ENCODE peak calls at places on chromosome 14, in four cellular contexts. One of them, this sample, is unnamed.
A peak's percentile ranks its signal among the peaks of the same experiment; 100 is the strongest.

GRCh38 chr14:53151867-53152626 is 1.1 kb downstream of the DDHD1 start:
- DNase-seq in fibroblast of mammary gland: peak; percentile 46
- DNase-seq in activated effector memory CD4-positive, alpha-beta T cell treated with anti-CD3 and anti-CD28 coated beads, Interleukin-2, amount 50 U/mL, for 16 hours: peak; percentile 89
- DNase-seq in stimulated activated CD4-positive, alpha-beta T cell treated with anti-CD3 and anti-CD28 coated beads, TNF-alpha, amount 100 ng/mL, for 48 hours: peak; percentile 61
- DNase-seq in this sample: no peak

GRCh38 chr14:67837011-67837624 is 17.5 kb downstream of the RAD51B start:
- DNase-seq in activated effector memory CD4-positive, alpha-beta T cell treated with anti-CD3 and anti-CD28 coated beads, Interleukin-2, amount 50 U/mL, for 16 hours: peak; percentile 77
- DNase-seq in fibroblast of mammary gland: peak; percentile 87
- DNase-seq in stimulated activated CD4-positive, alpha-beta T cell treated with anti-CD3 and anti-CD28 coated beads, TNF-alpha, amount 100 ng/mL, for 48 hours: no peak
- DNase-seq in this sample: no peak

GRCh38 chr14:95331708-95332408 is 12.2 kb upstream of the CLMN start:
- DNase-seq in stimulated activated CD4-positive, alpha-beta T cell treated with anti-CD3 and anti-CD28 coated beads, TNF-alpha, amount 100 ng/mL, for 48 hours: no peak
- DNase-seq in fibroblast of mammary gland: no peak
- DNase-seq in activated effector memory CD4-positive, alpha-beta T cell treated with anti-CD3 and anti-CD28 coated beads, Interleukin-2, amount 50 U/mL, for 16 hours: peak; percentile 28
- DNase-seq in this sample: peak; percentile 53

GRCh38 chr14:45251912-45252311 is 1.1 kb downstream of the MIS18BP1 start:
- DNase-seq in activated effector memory CD4-positive, alpha-beta T cell treated with anti-CD3 and anti-CD28 coated beads, Interleukin-2, amount 50 U/mL, for 16 hours: no peak
- DNase-seq in stimulated activated CD4-positive, alpha-beta T cell treated with anti-CD3 and anti-CD28 coated beads, TNF-alpha, amount 100 ng/mL, for 48 hours: no peak
- DNase-seq in fibroblast of mammary gland: peak; percentile 41
- DNase-seq in this sample: no peak

GRCh38 chr14:75310295-75311059 is 31.8 kb downstream of the FOS start:
- DNase-seq in activated effector memory CD4-positive, alpha-beta T cell treated with anti-CD3 and anti-CD28 coated beads, Interleukin-2, amount 50 U/mL, for 16 hours: no peak
- DNase-seq in fibroblast of mammary gland: peak; percentile 90
- DNase-seq in stimulated activated CD4-positive, alpha-beta T cell treated with anti-CD3 and anti-CD28 coated beads, TNF-alpha, amount 100 ng/mL, for 48 hours: no peak
- DNase-seq in this sample: peak; percentile 96

GRCh38 chr14:99706121-99706900 is 22.2 kb downstream of the CYP46A1 start:
- DNase-seq in stimulated activated CD4-positive, alpha-beta T cell treated with anti-CD3 and anti-CD28 coated beads, TNF-alpha, amount 100 ng/mL, for 48 hours: no peak
- DNase-seq in activated effector memory CD4-positive, alpha-beta T cell treated with anti-CD3 and anti-CD28 coated beads, Interleukin-2, amount 50 U/mL, for 16 hours: peak; percentile 53
- DNase-seq in fibroblast of mammary gland: no peak
- DNase-seq in this sample: peak; percentile 53

GRCh38 chr14:34021096-34021495 is 70.2 kb upstream of the EGLN3 start:
- DNase-seq in stimulated activated CD4-positive, alpha-beta T cell treated with anti-CD3 and anti-CD28 coated beads, TNF-alpha, amount 100 ng/mL, for 48 hours: no peak
- DNase-seq in activated effector memory CD4-positive, alpha-beta T cell treated with anti-CD3 and anti-CD28 coated beads, Interleukin-2, amount 50 U/mL, for 16 hours: no peak
- DNase-seq in fibroblast of mammary gland: no peak
- DNase-seq in this sample: no peak

GRCh38 chr14:22613091-22613695 is 15.1 kb downstream of the ABHD4 start:
- DNase-seq in fibroblast of mammary gland: no peak
- DNase-seq in activated effector memory CD4-positive, alpha-beta T cell treated with anti-CD3 and anti-CD28 coated beads, Interleukin-2, amount 50 U/mL, for 16 hours: no peak
- DNase-seq in stimulated activated CD4-positive, alpha-beta T cell treated with anti-CD3 and anti-CD28 coated beads, TNF-alpha, amount 100 ng/mL, for 48 hours: no peak
- DNase-seq in this sample: no peak

GRCh38 chr14:52313493-52313881 is 625 bp upstream of the PTGER2 start:
- DNase-seq in fibroblast of mammary gland: peak; percentile 61
- DNase-seq in activated effector memory CD4-positive, alpha-beta T cell treated with anti-CD3 and anti-CD28 coated beads, Interleukin-2, amount 50 U/mL, for 16 hours: no peak
- DNase-seq in stimulated activated CD4-positive, alpha-beta T cell treated with anti-CD3 and anti-CD28 coated beads, TNF-alpha, amount 100 ng/mL, for 48 hours: no peak
- DNase-seq in this sample: no peak

GRCh38 chr14:66530526-66530925 is 22.6 kb downstream of the GPHN start:
- DNase-seq in activated effector memory CD4-positive, alpha-beta T cell treated with anti-CD3 and anti-CD28 coated beads, Interleukin-2, amount 50 U/mL, for 16 hours: no peak
- DNase-seq in fibroblast of mammary gland: no peak
- DNase-seq in stimulated activated CD4-positive, alpha-beta T cell treated with anti-CD3 and anti-CD28 coated beads, TNF-alpha, amount 100 ng/mL, for 48 hours: no peak
- DNase-seq in this sample: no peak

GRCh38 chr14:44453433-44454171 is 53.5 kb downstream of the FSCB start:
- DNase-seq in fibroblast of mammary gland: no peak
- DNase-seq in activated effector memory CD4-positive, alpha-beta T cell treated with anti-CD3 and anti-CD28 coated beads, Interleukin-2, amount 50 U/mL, for 16 hours: no peak
- DNase-seq in stimulated activated CD4-positive, alpha-beta T cell treated with anti-CD3 and anti-CD28 coated beads, TNF-alpha, amount 100 ng/mL, for 48 hours: no peak
- DNase-seq in this sample: no peak

GRCh38 chr14:74326369-74327152 is 21.7 kb upstream of the VRTN start:
- DNase-seq in stimulated activated CD4-positive, alpha-beta T cell treated with anti-CD3 and anti-CD28 coated beads, TNF-alpha, amount 100 ng/mL, for 48 hours: no peak
- DNase-seq in fibroblast of mammary gland: no peak
- DNase-seq in activated effector memory CD4-positive, alpha-beta T cell treated with anti-CD3 and anti-CD28 coated beads, Interleukin-2, amount 50 U/mL, for 16 hours: no peak
- DNase-seq in this sample: no peak

GRCh38 chr14:92589213-92589852 is 75.8 kb downstream of the RIN3 start:
- DNase-seq in stimulated activated CD4-positive, alpha-beta T cell treated with anti-CD3 and anti-CD28 coated beads, TNF-alpha, amount 100 ng/mL, for 48 hours: no peak
- DNase-seq in activated effector memory CD4-positive, alpha-beta T cell treated with anti-CD3 and anti-CD28 coated beads, Interleukin-2, amount 50 U/mL, for 16 hours: no peak
- DNase-seq in fibroblast of mammary gland: peak; percentile 66
- DNase-seq in this sample: no peak

GRCh38 chr14:21526672-21527319 is 650 bp upstream of the SALL2 start:
- DNase-seq in activated effector memory CD4-positive, alpha-beta T cell treated with anti-CD3 and anti-CD28 coated beads, Interleukin-2, amount 50 U/mL, for 16 hours: no peak
- DNase-seq in fibroblast of mammary gland: no peak
- DNase-seq in stimulated activated CD4-positive, alpha-beta T cell treated with anti-CD3 and anti-CD28 coated beads, TNF-alpha, amount 100 ng/mL, for 48 hours: no peak
- DNase-seq in this sample: no peak

GRCh38 chr14:93648440-93649168 is 139.7 kb downstream of the PRIMA1 start:
- DNase-seq in activated effector memory CD4-positive, alpha-beta T cell treated with anti-CD3 and anti-CD28 coated beads, Interleukin-2, amount 50 U/mL, for 16 hours: no peak
- DNase-seq in stimulated activated CD4-positive, alpha-beta T cell treated with anti-CD3 and anti-CD28 coated beads, TNF-alpha, amount 100 ng/mL, for 48 hours: peak; percentile 15
- DNase-seq in fibroblast of mammary gland: peak; percentile 15
- DNase-seq in this sample: no peak

GRCh38 chr14:104370256-104370870 is 209.2 kb upstream of the C14orf180 start:
- DNase-seq in stimulated activated CD4-positive, alpha-beta T cell treated with anti-CD3 and anti-CD28 coated beads, TNF-alpha, amount 100 ng/mL, for 48 hours: no peak
- DNase-seq in fibroblast of mammary gland: no peak
- DNase-seq in activated effector memory CD4-positive, alpha-beta T cell treated with anti-CD3 and anti-CD28 coated beads, Interleukin-2, amount 50 U/mL, for 16 hours: no peak
- DNase-seq in this sample: no peak

GRCh38 chr14:55223364-55223763 is 32.0 kb upstream of the DLGAP5 start:
- DNase-seq in activated effector memory CD4-positive, alpha-beta T cell treated with anti-CD3 and anti-CD28 coated beads, Interleukin-2, amount 50 U/mL, for 16 hours: no peak
- DNase-seq in stimulated activated CD4-positive, alpha-beta T cell treated with anti-CD3 and anti-CD28 coated beads, TNF-alpha, amount 100 ng/mL, for 48 hours: no peak
- DNase-seq in fibroblast of mammary gland: no peak
- DNase-seq in this sample: no peak

This sample was measured in mesenteric fat pad.